ENCODE peak calls at places on chromosomes 2 and 18, in seven cellular contexts. H is mucosa of descending colon, V is colonic mucosa, C is HCT116, M is right cardiac atrium, A is OCI-LY7, Y is body of pancreas. G is an unnamed sample.
A peak's percentile ranks its signal among the peaks of the same experiment; 100 is the strongest.

GRCh38 chr2:113328043-113328442 is 49.3 kb upstream of the PAX8 start:
- DNase-seq in A (no peak), C (no peak), M (no peak), Y (no peak), V (peak; percentile 26), H (no peak), G (peak; percentile 11)

GRCh38 chr18:5625076-5625475 is 81.3 kb upstream of the EPB41L3 start:
- DNase-seq in M (no peak), A (no peak), Y (no peak), V (no peak), H (no peak), C (no peak), G (no peak)

GRCh38 chr2:239944706-239945551 is 80.2 kb downstream of the NDUFA10 start:
- DNase-seq in H (peak; percentile 63), M (peak; percentile 75), V (no peak), Y (peak; percentile 48), C (no peak), A (no peak), G (no peak)

GRCh38 chr2:27085062-27085669 is 1.4 kb upstream of the KHK start:
- DNase-seq in V (no peak), A (no peak), Y (no peak), M (peak; percentile 65), C (no peak), H (no peak), G (no peak)

GRCh38 chr2:2731101-2731850 is 400.2 kb upstream of the MYT1L start:
- DNase-seq in M (no peak), V (no peak), H (no peak), A (no peak), C (no peak), Y (no peak), G (no peak)

GRCh38 chr2:85537600-85538506 is 1.1 kb upstream of the MAT2A start:
- DNase-seq in C (no peak), V (peak; percentile 67), A (peak; percentile 67), M (peak; percentile 81), Y (peak; percentile 69), H (peak; percentile 77), G (peak; percentile 31)

GRCh38 chr2:3127710-3128109 is 249.9 kb downstream of the EIPR1 start:
- DNase-seq in M (no peak), A (peak; percentile 48), Y (no peak), V (no peak), H (no peak), C (no peak), G (no peak)

GRCh38 chr2:197109326-197109725 is 182.8 kb upstream of the PGAP1 start:
- DNase-seq in V (no peak), A (no peak), H (no peak), M (no peak), Y (no peak), C (no peak), G (no peak)

GRCh38 chr18:48330016-48330991 is 78.9 kb downstream of the ZBTB7C start:
- DNase-seq in C (peak; percentile 47), V (no peak), H (no peak), M (no peak), A (no peak), Y (no peak), G (peak; percentile 62)

GRCh38 chr2:11050565-11050964 is 104.7 kb upstream of the SLC66A3 start:
- DNase-seq in M (no peak), V (no peak), C (no peak), A (no peak), Y (no peak), H (no peak), G (peak; percentile 25)

GRCh38 chr18:11872479-11873136 is 21.4 kb downstream of the CHMP1B start:
- DNase-seq in H (no peak), A (peak; percentile 64), Y (peak; percentile 68), C (peak; percentile 36), V (no peak), M (no peak), G (peak; percentile 74)

GRCh38 chr2:232113821-232114220 is 152.3 kb downstream of the DIS3L2 start:
- DNase-seq in C (no peak), V (no peak), M (no peak), A (no peak), Y (no peak), H (no peak), G (no peak)

GRCh38 chr2:224261316-224261715 is 140.6 kb downstream of the FAM124B start:
- DNase-seq in Y (no peak), C (no peak), M (no peak), V (no peak), A (no peak), H (no peak), G (no peak)

GRCh38 chr2:58135861-58136260 is 89.3 kb downstream of the VRK2 start:
- DNase-seq in M (no peak), A (no peak), V (no peak), C (no peak), H (no peak), Y (no peak), G (no peak)

GRCh38 chr2:218961229-218961628 is 1.8 kb downstream of the CDK5R2 start:
- DNase-seq in Y (no peak), C (no peak), H (no peak), V (no peak), A (no peak), M (no peak), G (no peak)

GRCh38 chr2:30269771-30270145 is 38.4 kb downstream of the LBH start:
- DNase-seq in V (no peak), A (no peak), M (no peak), H (no peak), Y (no peak), C (no peak), G (no peak)

GRCh38 chr2:42653039-42653438 is 84.6 kb downstream of the MTA3 start:
- DNase-seq in M (no peak), A (no peak), H (no peak), Y (no peak), V (no peak), C (no peak), G (no peak)

GRCh38 chr2:132690664-132691303 is 20.8 kb upstream of the LYPD1 start:
- DNase-seq in V (no peak), C (no peak), H (no peak), A (no peak), Y (no peak), M (no peak), G (no peak)

GRCh38 chr2:173079141-173079540 is 3.5 kb downstream of the MAP3K20 start:
- DNase-seq in V (no peak), Y (no peak), A (no peak), M (no peak), C (no peak), H (no peak), G (peak; percentile 16)

GRCh38 chr2:43846140-43846793 is 7.5 kb downstream of the ABCG8 start:
- DNase-seq in Y (no peak), M (no peak), H (no peak), A (no peak), V (no peak), C (no peak), G (no peak)

GRCh38 chr18:51039138-51040112 is 9.4 kb downstream of the SMAD4 start:
- DNase-seq in H (no peak), A (no peak), V (peak; percentile 25), Y (peak; percentile 57), C (no peak), M (no peak), G (no peak)

GRCh38 chr2:56344771-56345170 is 161.0 kb downstream of the CCDC85A start:
- DNase-seq in M (no peak), Y (no peak), H (no peak), C (no peak), V (no peak), A (no peak), G (no peak)

GRCh38 chr2:171098607-171099006 is 62.1 kb downstream of the TLK1 start:
- DNase-seq in H (no peak), C (no peak), M (no peak), Y (no peak), A (no peak), V (no peak), G (no peak)
- H3K9me3 ChIP-seq in H (peaks cover 24% of the 10 kb centered on the region), C (peaks cover 5% of the 10 kb centered on the region), M (no peaks in the 10 kb centered on the region), Y (no peaks in the 10 kb centered on the region), A (peaks cover 43% of the 10 kb centered on the region), V (peaks cover 4% of the 10 kb centered on the region), G (peaks cover 6% of the 10 kb centered on the region)

GRCh38 chr2:26081601-26082000 is 47.7 kb downstream of the RAB10 start:
- DNase-seq in C (no peak), V (no peak), M (no peak), H (no peak), A (no peak), Y (no peak), G (no peak)

GRCh38 chr2:26078939-26079338 is 45.1 kb downstream of the RAB10 start:
- DNase-seq in V (no peak), H (no peak), M (no peak), A (no peak), Y (no peak), C (no peak), G (no peak)

GRCh38 chr2:26077291-26077690 is 43.4 kb downstream of the RAB10 start:
- DNase-seq in M (no peak), Y (no peak), V (no peak), H (no peak), A (no peak), C (no peak), G (peak; percentile 60)

GRCh38 chr2:26076001-26076587 is 42.2 kb downstream of the RAB10 start:
- DNase-seq in Y (no peak), A (no peak), H (no peak), C (no peak), V (no peak), M (no peak), G (peak; percentile 67)

GRCh38 chr2:26080356-26080755 is 46.5 kb downstream of the RAB10 start:
- DNase-seq in V (no peak), M (no peak), H (no peak), C (no peak), A (no peak), Y (no peak), G (peak; percentile 94)
- H3K9me3 ChIP-seq in V (no peaks in the 10 kb centered on the region), M (no peaks in the 10 kb centered on the region), H (no peaks in the 10 kb centered on the region), C (no peaks in the 10 kb centered on the region), A (peaks cover 41% of the 10 kb centered on the region), Y (no peaks in the 10 kb centered on the region), G (peaks cover 11% of the 10 kb centered on the region)

GRCh38 chr2:184920451-184920965 is 322.2 kb downstream of the ZNF804A start:
- DNase-seq in C (no peak), M (no peak), A (no peak), Y (no peak), H (no peak), V (no peak), G (no peak)

GRCh38 chr2:184927040-184927439 is 328.7 kb downstream of the ZNF804A start:
- DNase-seq in C (no peak), Y (no peak), H (no peak), V (no peak), M (no peak), A (no peak), G (no peak)

GRCh38 chr2:184921676-184922075 is 323.3 kb downstream of the ZNF804A start:
- DNase-seq in C (no peak), H (no peak), V (no peak), A (no peak), Y (no peak), M (no peak), G (no peak)

GRCh38 chr2:184923751-184924150 is 325.4 kb downstream of the ZNF804A start:
- DNase-seq in A (no peak), C (no peak), V (no peak), H (no peak), M (no peak), Y (no peak), G (no peak)
- H3K9me3 ChIP-seq in A (peaks cover 21% of the 10 kb centered on the region), C (no peaks in the 10 kb centered on the region), V (no peaks in the 10 kb centered on the region), H (peaks cover 10% of the 10 kb centered on the region), M (no peaks in the 10 kb centered on the region), Y (no peaks in the 10 kb centered on the region), G (no peaks in the 10 kb centered on the region)

DNA sequence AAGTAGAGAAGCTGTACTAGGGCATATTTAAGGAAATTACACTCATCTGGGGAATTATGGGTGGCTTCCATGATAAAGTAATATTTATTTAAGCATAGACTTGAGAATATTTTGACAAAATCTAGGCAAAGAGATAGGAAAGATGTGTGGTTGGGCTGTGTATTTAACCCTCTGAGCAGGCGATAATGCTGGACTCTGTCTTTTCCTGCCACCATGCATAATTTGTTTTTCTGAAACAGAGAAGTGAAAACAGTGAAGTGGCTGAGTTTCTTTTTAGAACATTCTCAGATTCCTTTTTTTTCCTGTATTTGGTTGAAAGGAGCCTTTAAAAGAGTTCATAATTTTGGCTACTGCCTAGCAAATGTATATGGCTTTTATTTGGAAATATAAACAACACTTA is 104.7 kb upstream of the CDH19 start:
- DNase-seq in H (no peak), Y (no peak), C (no peak), A (no peak), V (no peak), M (no peak), G (no peak)
- H3K9me3 ChIP-seq in H (no peaks in the 10 kb centered on the region), Y (no peaks in the 10 kb centered on the region), C (peaks cover 10% of the 10 kb centered on the region), A (no peaks in the 10 kb centered on the region), V (no peaks in the 10 kb centered on the region), M (no peaks in the 10 kb centered on the region), G (no peaks in the 10 kb centered on the region)